ENCODE peak calls at places on chromosomes 6 and 20, in six cellular contexts. V, Y, W, F, R and A are unnamed samples.

GRCh38 chr20:35307666-35308653 is 15.7 kb upstream of the FAM83C start:
- DNase-seq in V (peak), Y (peak), W (no peak), F (no peak), R (no peak), A (no peak)

GRCh38 chr6:153150767-153151440 is 19.8 kb upstream of the RGS17 start:
- DNase-seq in V (no peak), Y (no peak), W (no peak), F (no peak), R (peak), A (no peak)

GRCh38 chr20:31608256-31608980 is 3.3 kb downstream of the ID1 start:
- DNase-seq in V (peak), Y (no peak), W (no peak), F (peak), R (peak), A (peak)

GRCh38 chr6:136550330-136551071 is at the start of gene MAP7:
- DNase-seq in V (peak), Y (peak), W (no peak), F (peak), R (peak), A (peak)

GRCh38 chr6:139028658-139029469 is at the start of gene ABRACL:
- DNase-seq in V (peak), Y (peak), W (peak), F (peak), R (peak), A (no peak)

GRCh38 chr20:55269913-55270312 is 735.4 kb downstream of the CBLN4 start:
- DNase-seq in V (no peak), Y (no peak), W (no peak), F (no peak), R (no peak), A (no peak)

GRCh38 chr6:166365806-166366205 is 16.9 kb downstream of the MPC1 start:
- DNase-seq in V (no peak), Y (no peak), W (no peak), F (no peak), R (no peak), A (no peak)

GRCh38 chr6:170578909-170579308 is 5.5 kb downstream of the PDCD2 start:
- DNase-seq in V (no peak), Y (no peak), W (no peak), F (no peak), R (no peak), A (no peak)

GRCh38 chr6:27495386-27496135 is 22.7 kb upstream of the ZNF184 start:
- DNase-seq in V (peak), Y (no peak), W (no peak), F (peak), R (peak), A (peak)

GRCh38 chr20:43915209-43916072 is 789 bp downstream of the TOX2 start:
- DNase-seq in V (no peak), Y (no peak), W (peak), F (peak), R (peak), A (peak)

GRCh38 chr6:129490551-129491245 is 219.3 kb downstream of the ARHGAP18 start:
- DNase-seq in V (no peak), Y (no peak), W (peak), F (no peak), R (peak), A (no peak)

GRCh38 chr20:3316131-3316530 is 77.1 kb upstream of the SLC4A11 start:
- DNase-seq in V (no peak), Y (no peak), W (no peak), F (no peak), R (no peak), A (no peak)

GRCh38 chr6:109305028-109305427 is 77.2 kb downstream of the CD164 start:
- DNase-seq in V (no peak), Y (no peak), W (no peak), F (no peak), R (no peak), A (no peak)

GRCh38 chr20:33859157-33859695 is 48.1 kb downstream of the CHMP4B start:
- DNase-seq in V (no peak), Y (no peak), W (no peak), F (no peak), R (peak), A (no peak)

GRCh38 chr20:12030470-12030869 is 112.8 kb downstream of the BTBD3 start:
- DNase-seq in V (no peak), Y (no peak), W (no peak), F (no peak), R (no peak), A (no peak)

GRCh38 chr6:3414704-3415453 is 42.0 kb downstream of the SLC22A23 start:
- DNase-seq in V (no peak), Y (no peak), W (peak), F (peak), R (peak), A (peak)

GRCh38 chr6:81531869-81532561 is 220.5 kb downstream of the TENT5A start:
- DNase-seq in V (no peak), Y (no peak), W (no peak), F (no peak), R (no peak), A (no peak)

GRCh38 chr20:13295637-13296036 is 74.6 kb downstream of the ISM1 start:
- DNase-seq in V (no peak), Y (no peak), W (no peak), F (no peak), R (no peak), A (peak)

GRCh38 chr6:137496909-137497721 is 2.9 kb upstream of the OLIG3 start:
- DNase-seq in V (no peak), Y (no peak), W (no peak), F (peak), R (no peak), A (no peak)

GRCh38 chr6:121143476-121143875 is 190.8 kb downstream of the TBC1D32 start:
- DNase-seq in V (no peak), Y (no peak), W (no peak), F (no peak), R (no peak), A (no peak)

GRCh38 chr20:51691703-51692102 is 76.5 kb downstream of the ATP9A start:
- DNase-seq in V (no peak), Y (no peak), W (no peak), F (no peak), R (no peak), A (no peak)

GRCh38 chr20:25251558-25251957 is 3.7 kb downstream of the PYGB start:
- DNase-seq in V (no peak), Y (no peak), W (no peak), F (no peak), R (no peak), A (no peak)